ENCODE peak calls at places on chromosomes 5 and 9, in eight cellular contexts. One of them, this sample, is unnamed.

GRCh38 chr5:42621242-42621641 is 135.4 kb upstream of the CCDC152 start:
- DNase-seq in SJCRH30: no peak
- DNase-seq in C1 segment of cervical spinal cord: no peak
- DNase-seq in cardiac muscle cell: no peak
- DNase-seq in non-pigmented ciliary epithelial cell: no peak
- DNase-seq in epithelial cell of proximal tubule: no peak
- DNase-seq in cardiac fibroblast: no peak
- DNase-seq in RWPE1: no peak
- DNase-seq in this sample: no peak

GRCh38 chr5:83547156-83547555 is 75.6 kb downstream of the VCAN start:
- DNase-seq in SJCRH30: no peak
- DNase-seq in C1 segment of cervical spinal cord: no peak
- DNase-seq in cardiac muscle cell: no peak
- DNase-seq in non-pigmented ciliary epithelial cell: no peak
- DNase-seq in epithelial cell of proximal tubule: no peak
- DNase-seq in cardiac fibroblast: no peak
- DNase-seq in RWPE1: no peak
- DNase-seq in this sample: peak; percentile 52

GRCh38 chr5:53323943-53324642 is 156.3 kb upstream of the FST start:
- DNase-seq in SJCRH30: peak; percentile 30
- DNase-seq in C1 segment of cervical spinal cord: no peak
- DNase-seq in cardiac muscle cell: no peak
- DNase-seq in non-pigmented ciliary epithelial cell: no peak
- DNase-seq in epithelial cell of proximal tubule: no peak
- DNase-seq in cardiac fibroblast: no peak
- DNase-seq in RWPE1: peak; percentile 71
- DNase-seq in this sample: no peak

GRCh38 chr5:40499514-40500273 is 180.0 kb upstream of the PTGER4 start:
- DNase-seq in SJCRH30: no peak
- DNase-seq in C1 segment of cervical spinal cord: no peak
- DNase-seq in cardiac muscle cell: no peak
- DNase-seq in non-pigmented ciliary epithelial cell: no peak
- DNase-seq in epithelial cell of proximal tubule: no peak
- DNase-seq in cardiac fibroblast: no peak
- DNase-seq in RWPE1: no peak
- DNase-seq in this sample: no peak

GRCh38 chr9:126456802-126457547 is 130.3 kb downstream of the MVB12B start:
- DNase-seq in SJCRH30: no peak
- DNase-seq in C1 segment of cervical spinal cord: no peak
- DNase-seq in cardiac muscle cell: no peak
- DNase-seq in non-pigmented ciliary epithelial cell: no peak
- DNase-seq in epithelial cell of proximal tubule: no peak
- DNase-seq in cardiac fibroblast: no peak
- DNase-seq in RWPE1: no peak
- DNase-seq in this sample: no peak

GRCh38 chr9:87588339-87588738 is 90.7 kb downstream of the DAPK1 start:
- DNase-seq in SJCRH30: peak; percentile 49
- DNase-seq in C1 segment of cervical spinal cord: no peak
- DNase-seq in cardiac muscle cell: no peak
- DNase-seq in non-pigmented ciliary epithelial cell: no peak
- DNase-seq in epithelial cell of proximal tubule: no peak
- DNase-seq in cardiac fibroblast: no peak
- DNase-seq in RWPE1: no peak
- DNase-seq in this sample: no peak

GRCh38 chr9:35813434-35814105 is 1.3 kb downstream of the HINT2 start:
- DNase-seq in SJCRH30: peak; percentile 32
- DNase-seq in C1 segment of cervical spinal cord: no peak
- DNase-seq in cardiac muscle cell: no peak
- DNase-seq in non-pigmented ciliary epithelial cell: no peak
- DNase-seq in epithelial cell of proximal tubule: no peak
- DNase-seq in cardiac fibroblast: peak; percentile 54
- DNase-seq in RWPE1: peak; percentile 45
- DNase-seq in this sample: peak; percentile 18

GRCh38 chr5:74201334-74202081 is 439.0 kb downstream of the ENC1 start:
- DNase-seq in SJCRH30: peak; percentile 90
- DNase-seq in C1 segment of cervical spinal cord: no peak
- DNase-seq in cardiac muscle cell: no peak
- DNase-seq in non-pigmented ciliary epithelial cell: no peak
- DNase-seq in epithelial cell of proximal tubule: no peak
- DNase-seq in cardiac fibroblast: peak; percentile 41
- DNase-seq in RWPE1: no peak
- DNase-seq in this sample: no peak

GRCh38 chr5:80238778-80239679 is 16.8 kb downstream of the SERINC5 start:
- DNase-seq in SJCRH30: peak; percentile 97
- DNase-seq in C1 segment of cervical spinal cord: peak; percentile 78
- DNase-seq in cardiac muscle cell: peak; percentile 64
- DNase-seq in non-pigmented ciliary epithelial cell: no peak
- DNase-seq in epithelial cell of proximal tubule: no peak
- DNase-seq in cardiac fibroblast: peak; percentile 40
- DNase-seq in RWPE1: no peak
- DNase-seq in this sample: peak; percentile 62

GRCh38 chr5:3789519-3790193 is 194.0 kb downstream of the IRX1 start:
- DNase-seq in SJCRH30: no peak
- DNase-seq in C1 segment of cervical spinal cord: no peak
- DNase-seq in cardiac muscle cell: no peak
- DNase-seq in non-pigmented ciliary epithelial cell: no peak
- DNase-seq in epithelial cell of proximal tubule: no peak
- DNase-seq in cardiac fibroblast: no peak
- DNase-seq in RWPE1: no peak
- DNase-seq in this sample: no peak

GRCh38 chr9:135068776-135069415 is 18.6 kb upstream of the OLFM1 start:
- DNase-seq in SJCRH30: no peak
- DNase-seq in C1 segment of cervical spinal cord: no peak
- DNase-seq in cardiac muscle cell: no peak
- DNase-seq in non-pigmented ciliary epithelial cell: no peak
- DNase-seq in epithelial cell of proximal tubule: no peak
- DNase-seq in cardiac fibroblast: no peak
- DNase-seq in RWPE1: no peak
- DNase-seq in this sample: no peak

GRCh38 chr9:86594724-86595123 is 240.5 kb upstream of the TUT7 start:
- DNase-seq in SJCRH30: no peak
- DNase-seq in C1 segment of cervical spinal cord: no peak
- DNase-seq in cardiac muscle cell: no peak
- DNase-seq in non-pigmented ciliary epithelial cell: no peak
- DNase-seq in epithelial cell of proximal tubule: no peak
- DNase-seq in cardiac fibroblast: no peak
- DNase-seq in RWPE1: no peak
- DNase-seq in this sample: no peak

GRCh38 chr5:142492781-142493281 is 168.0 kb upstream of the SPRY4 start:
- DNase-seq in SJCRH30: peak; percentile 70
- DNase-seq in C1 segment of cervical spinal cord: no peak
- DNase-seq in cardiac muscle cell: no peak
- DNase-seq in non-pigmented ciliary epithelial cell: no peak
- DNase-seq in epithelial cell of proximal tubule: no peak
- DNase-seq in cardiac fibroblast: peak; percentile 59
- DNase-seq in RWPE1: no peak
- DNase-seq in this sample: no peak

GRCh38 chr5:122316652-122317051 is 4.6 kb downstream of the SNCAIP start:
- DNase-seq in SJCRH30: no peak
- DNase-seq in C1 segment of cervical spinal cord: no peak
- DNase-seq in cardiac muscle cell: no peak
- DNase-seq in non-pigmented ciliary epithelial cell: no peak
- DNase-seq in epithelial cell of proximal tubule: no peak
- DNase-seq in cardiac fibroblast: no peak
- DNase-seq in RWPE1: no peak
- DNase-seq in this sample: no peak

GRCh38 chr5:54243483-54244080 is 66.8 kb downstream of the ARL15 start:
- DNase-seq in SJCRH30: peak; percentile 64
- DNase-seq in C1 segment of cervical spinal cord: no peak
- DNase-seq in cardiac muscle cell: peak; percentile 58
- DNase-seq in non-pigmented ciliary epithelial cell: no peak
- DNase-seq in epithelial cell of proximal tubule: no peak
- DNase-seq in cardiac fibroblast: peak; percentile 69
- DNase-seq in RWPE1: peak; percentile 57
- DNase-seq in this sample: peak; percentile 58

GRCh38 chr9:129394011-129394919 is 216.2 kb upstream of the IER5L start:
- DNase-seq in SJCRH30: no peak
- DNase-seq in C1 segment of cervical spinal cord: no peak
- DNase-seq in cardiac muscle cell: no peak
- DNase-seq in non-pigmented ciliary epithelial cell: no peak
- DNase-seq in epithelial cell of proximal tubule: no peak
- DNase-seq in cardiac fibroblast: no peak
- DNase-seq in RWPE1: no peak
- DNase-seq in this sample: no peak

This sample was measured in AG08395.